ENCODE peak calls at places on chromosomes 12 and 14, in six cellular contexts. One of them, this sample, is unnamed.

GRCh38 chr12:88854260-88854659 is 274.0 kb upstream of the KITLG start:
- DNase-seq in activated T-helper 1 cell treated with Interleukin-2 at 50 U/mL for 16 hours: no peak
- DNase-seq in anterior cingulate cortex: no peak
- DNase-seq in nucleus accumbens: no peak
- DNase-seq in natural killer cell: no peak
- DNase-seq in MG63: no peak
- DNase-seq in this sample: no peak

GRCh38 chr14:65392296-65392695 is 20.2 kb upstream of the FUT8 start:
- DNase-seq in activated T-helper 1 cell treated with Interleukin-2 at 50 U/mL for 16 hours: no peak
- DNase-seq in anterior cingulate cortex: no peak
- DNase-seq in nucleus accumbens: no peak
- DNase-seq in natural killer cell: no peak
- DNase-seq in MG63: no peak
- DNase-seq in this sample: no peak

GRCh38 chr12:51009038-51009437 is 17.1 kb downstream of the SLC11A2 start:
- DNase-seq in activated T-helper 1 cell treated with Interleukin-2 at 50 U/mL for 16 hours: peak
- DNase-seq in anterior cingulate cortex: peak
- DNase-seq in nucleus accumbens: peak
- DNase-seq in natural killer cell: peak
- DNase-seq in MG63: no peak
- DNase-seq in this sample: no peak

GRCh38 chr12:124607681-124608425 is 40.4 kb upstream of the NCOR2 start:
- DNase-seq in activated T-helper 1 cell treated with Interleukin-2 at 50 U/mL for 16 hours: no peak
- DNase-seq in anterior cingulate cortex: no peak
- DNase-seq in nucleus accumbens: no peak
- DNase-seq in natural killer cell: no peak
- DNase-seq in MG63: no peak
- DNase-seq in this sample: no peak

GRCh38 chr14:79332504-79333197 is 878.7 kb downstream of the DIO2 start:
- DNase-seq in activated T-helper 1 cell treated with Interleukin-2 at 50 U/mL for 16 hours: no peak
- DNase-seq in anterior cingulate cortex: no peak
- DNase-seq in nucleus accumbens: peak
- DNase-seq in natural killer cell: no peak
- DNase-seq in MG63: no peak
- DNase-seq in this sample: no peak

GRCh38 chr14:86933460-86933859 is 1059.5 kb downstream of the GALC start:
- DNase-seq in activated T-helper 1 cell treated with Interleukin-2 at 50 U/mL for 16 hours: no peak
- DNase-seq in anterior cingulate cortex: no peak
- DNase-seq in nucleus accumbens: no peak
- DNase-seq in natural killer cell: no peak
- DNase-seq in MG63: no peak
- DNase-seq in this sample: no peak

GRCh38 chr12:65742481-65742971 is 81.8 kb upstream of the HMGA2 start:
- DNase-seq in activated T-helper 1 cell treated with Interleukin-2 at 50 U/mL for 16 hours: no peak
- DNase-seq in anterior cingulate cortex: no peak
- DNase-seq in nucleus accumbens: no peak
- DNase-seq in natural killer cell: no peak
- DNase-seq in MG63: peak
- DNase-seq in this sample: no peak

GRCh38 chr12:131471271-131471905 is 239.5 kb upstream of the SFSWAP start:
- DNase-seq in activated T-helper 1 cell treated with Interleukin-2 at 50 U/mL for 16 hours: no peak
- DNase-seq in anterior cingulate cortex: no peak
- DNase-seq in nucleus accumbens: no peak
- DNase-seq in natural killer cell: no peak
- DNase-seq in MG63: no peak
- DNase-seq in this sample: no peak

GRCh38 chr12:96047621-96048211 is 12.3 kb upstream of the LTA4H start:
- DNase-seq in activated T-helper 1 cell treated with Interleukin-2 at 50 U/mL for 16 hours: no peak
- DNase-seq in anterior cingulate cortex: no peak
- DNase-seq in nucleus accumbens: no peak
- DNase-seq in natural killer cell: no peak
- DNase-seq in MG63: peak
- DNase-seq in this sample: no peak

GRCh38 chr14:23381871-23382270 is 5.0 kb downstream of the CMTM5 start:
- DNase-seq in activated T-helper 1 cell treated with Interleukin-2 at 50 U/mL for 16 hours: no peak
- DNase-seq in anterior cingulate cortex: no peak
- DNase-seq in nucleus accumbens: no peak
- DNase-seq in natural killer cell: no peak
- DNase-seq in MG63: no peak
- DNase-seq in this sample: no peak

GRCh38 chr12:114769634-114770033 is 85.7 kb upstream of the TBX3 start:
- DNase-seq in activated T-helper 1 cell treated with Interleukin-2 at 50 U/mL for 16 hours: no peak
- DNase-seq in anterior cingulate cortex: no peak
- DNase-seq in nucleus accumbens: no peak
- DNase-seq in natural killer cell: no peak
- DNase-seq in MG63: no peak
- DNase-seq in this sample: no peak

GRCh38 chr14:103688441-103688840 is 26.8 kb downstream of the XRCC3 start:
- DNase-seq in activated T-helper 1 cell treated with Interleukin-2 at 50 U/mL for 16 hours: no peak
- DNase-seq in anterior cingulate cortex: no peak
- DNase-seq in nucleus accumbens: no peak
- DNase-seq in natural killer cell: no peak
- DNase-seq in MG63: no peak
- DNase-seq in this sample: no peak

GRCh38 chr12:64400041-64400440 is 4.2 kb upstream of the XPOT start:
- DNase-seq in activated T-helper 1 cell treated with Interleukin-2 at 50 U/mL for 16 hours: no peak
- DNase-seq in anterior cingulate cortex: peak
- DNase-seq in nucleus accumbens: peak
- DNase-seq in natural killer cell: no peak
- DNase-seq in MG63: no peak
- DNase-seq in this sample: no peak

GRCh38 chr14:89451229-89451628 is 34.2 kb upstream of the FOXN3 start:
- DNase-seq in activated T-helper 1 cell treated with Interleukin-2 at 50 U/mL for 16 hours: no peak
- DNase-seq in anterior cingulate cortex: no peak
- DNase-seq in nucleus accumbens: no peak
- DNase-seq in natural killer cell: no peak
- DNase-seq in MG63: no peak
- DNase-seq in this sample: no peak

This sample was measured in RWPE2.